ENCODE peak calls at places on chromosomes 12 and 14, in four cellular contexts. O, K, C and R are unnamed samples.

GRCh38 chr12:16437281-16437816 is 89.9 kb downstream of the MGST1 start:
- DNase-seq in O (no peak), K (no peak), C (no peak), R (no peak)

GRCh38 chr14:59483360-59483759 is 848 bp downstream of the L3HYPDH start:
- DNase-seq in O (peak; percentile 77), K (no peak), C (no peak), R (no peak)

GRCh38 chr12:123387508-123388217 is 3.7 kb downstream of the KMT5A start:
- DNase-seq in O (peak; percentile 25), K (no peak), C (no peak), R (no peak)

GRCh38 chr12:40236357-40236850 is 11.6 kb downstream of the LRRK2 start:
- DNase-seq in O (no peak), K (no peak), C (no peak), R (no peak)

GRCh38 chr12:29971431-29971830 is 187.7 kb upstream of the TMTC1 start:
- DNase-seq in O (no peak), K (no peak), C (no peak), R (no peak)

GRCh38 chr14:30017370-30017993 is 89.8 kb upstream of the PRKD1 start:
- DNase-seq in O (no peak), K (no peak), C (no peak), R (no peak)

GRCh38 chr14:22641851-22642250 is 2.3 kb downstream of the OR6J1 start:
- DNase-seq in O (peak; percentile 9), K (no peak), C (no peak), R (no peak)

GRCh38 chr14:99995700-99996356 is 69.4 kb upstream of the EVL start:
- DNase-seq in O (peak; percentile 69), K (peak; percentile 55), C (peak; percentile 44), R (no peak)

GRCh38 chr14:90660865-90661570 is 155.2 kb downstream of the TTC7B start:
- DNase-seq in O (no peak), K (no peak), C (no peak), R (no peak)

GRCh38 chr12:41345071-41345470 is 157.0 kb downstream of the PDZRN4 start:
- DNase-seq in O (no peak), K (no peak), C (no peak), R (no peak)
- H3K27ac ChIP-seq in O (no peak overlapping the region), K (no peak overlapping the region), C (no peak overlapping the region), R (no peak overlapping the region)

GRCh38 chr12:25984759-25985158 is 26.3 kb downstream of the RASSF8 start:
- DNase-seq in O (no peak), K (no peak), C (no peak), R (no peak)

GRCh38 chr12:25988505-25988904 is 30.0 kb downstream of the RASSF8 start:
- DNase-seq in O (no peak), K (no peak), C (no peak), R (no peak)

GRCh38 chr12:25985296-25985992 is 27.0 kb downstream of the RASSF8 start:
- DNase-seq in O (no peak), K (no peak), C (no peak), R (no peak)

GRCh38 chr12:25983625-25984024 is 25.1 kb downstream of the RASSF8 start:
- DNase-seq in O (no peak), K (no peak), C (no peak), R (no peak)

GRCh38 chr12:25986169-25986568 is 27.7 kb downstream of the RASSF8 start:
- DNase-seq in O (no peak), K (no peak), C (no peak), R (no peak)
- H3K27ac ChIP-seq in O (no peak overlapping the region), K (no peak overlapping the region), C (peak overlapping the region; percentile 78), R (no peak overlapping the region)

GRCh38 chr14:88737245-88737644 is 55.5 kb downstream of the EML5 start:
- DNase-seq in O (no peak), K (no peak), C (no peak), R (no peak)
- H3K27ac ChIP-seq in O (no peak overlapping the region), K (no peak overlapping the region), C (no peak overlapping the region), R (no peak overlapping the region)

GRCh38 chr12:87870061-87870460 is 159.1 kb downstream of the C12orf50 start:
- DNase-seq in O (peak; percentile 33), K (no peak), C (no peak), R (no peak)

GRCh38 chr12:87866602-87867292 is 162.5 kb downstream of the C12orf50 start:
- DNase-seq in O (peak; percentile 41), K (no peak), C (no peak), R (no peak)

GRCh38 chr12:87870493-87870892 is 158.7 kb downstream of the C12orf50 start:
- DNase-seq in O (no peak), K (no peak), C (no peak), R (no peak)

DNA sequence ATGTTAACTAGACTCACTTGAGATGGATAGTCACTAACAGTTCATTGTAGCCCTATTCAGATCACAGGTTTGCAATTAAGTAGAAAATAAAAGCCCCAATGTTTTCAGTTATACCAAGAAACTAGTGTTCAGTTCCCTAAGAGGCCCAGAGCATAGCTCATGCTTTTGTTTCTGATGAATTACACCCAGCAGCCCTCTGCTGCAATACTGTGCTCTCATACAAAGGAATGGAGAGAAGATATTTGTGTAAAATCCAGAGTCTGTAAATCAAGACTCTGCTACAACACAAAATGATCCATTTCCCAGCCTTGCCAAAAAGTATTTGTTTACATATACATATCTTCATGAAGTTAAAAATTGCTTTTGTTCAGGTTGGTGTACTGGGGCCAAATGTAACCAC is 158.1 kb downstream of the C12orf50 start:
- DNase-seq in O (no peak), K (no peak), C (no peak), R (no peak)
- H3K27ac ChIP-seq in O (no peak overlapping the region), K (no peak overlapping the region), C (no peak overlapping the region), R (no peak overlapping the region)

DNA sequence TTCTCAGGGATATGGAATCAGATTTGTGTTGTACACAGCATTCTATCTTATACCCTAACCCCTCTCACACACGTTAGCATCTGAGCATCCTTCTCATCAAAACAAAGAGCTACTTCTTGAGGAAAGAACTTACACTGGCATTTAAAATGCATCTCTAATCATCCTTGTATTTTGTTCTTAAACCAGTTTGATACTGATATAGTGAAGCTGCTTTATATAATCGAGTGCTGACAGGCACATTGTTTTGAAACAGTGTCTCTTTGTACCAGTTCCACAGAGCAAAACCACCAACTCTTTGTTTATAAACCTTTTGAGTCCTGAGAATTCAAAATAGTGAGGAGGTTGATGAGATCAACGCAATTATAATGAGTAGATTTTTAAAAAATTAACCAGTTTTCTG is 8.8 kb downstream of the GPR33 start:
- DNase-seq in O (no peak), K (no peak), C (no peak), R (no peak)
- H3K27ac ChIP-seq in O (no peak overlapping the region), K (no peak overlapping the region), C (no peak overlapping the region), R (no peak overlapping the region)

GRCh38 chr14:103576371-103577024 is 13.7 kb downstream of the COA8 start:
- DNase-seq in O (peak; percentile 97), K (peak; percentile 88), C (peak; percentile 92), R (peak; percentile 96)
- H3K27ac ChIP-seq in O (peak overlapping the region; percentile 81), K (peak overlapping the region; percentile 55), C (peak overlapping the region; percentile 77), R (no peak overlapping the region)

DNA sequence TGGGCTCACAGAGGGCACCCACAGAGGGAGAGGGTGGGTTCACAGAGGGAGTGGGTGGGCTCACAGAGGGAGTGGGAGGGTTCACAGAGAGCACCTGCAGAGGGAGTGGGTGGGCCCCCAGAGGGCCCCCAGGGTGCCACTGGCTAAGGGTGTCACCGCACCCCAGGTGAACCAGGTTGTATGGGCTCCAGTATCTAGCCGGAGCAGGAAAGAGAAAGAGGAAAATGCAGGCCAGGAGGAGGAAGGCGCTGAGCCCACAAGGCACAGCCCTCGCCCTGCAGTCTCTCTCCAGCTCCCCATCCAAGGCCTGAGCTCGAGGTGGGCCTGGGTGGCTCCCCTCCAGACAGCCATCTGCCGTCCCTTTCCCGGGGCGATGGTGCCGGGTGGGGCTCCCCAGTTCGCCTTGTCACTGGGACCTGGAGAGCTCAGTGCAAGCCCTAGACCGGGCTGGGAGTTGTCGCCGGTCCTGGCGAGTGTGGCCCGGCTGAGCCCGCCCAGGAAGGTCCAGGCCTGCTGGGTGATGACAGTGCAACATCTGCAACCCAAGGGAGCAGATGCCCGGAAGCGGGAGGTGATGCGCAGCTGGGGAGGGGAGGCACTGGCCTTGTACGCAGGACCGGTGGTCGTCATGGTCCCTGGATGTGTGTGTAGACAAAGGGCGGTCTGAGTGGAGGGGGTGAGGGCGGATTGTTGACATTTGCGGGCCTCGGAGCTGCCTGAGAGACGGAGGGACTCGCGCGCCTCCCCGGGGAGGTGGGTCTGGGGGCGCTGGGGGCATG is 760 bp downstream of the TMEM179 start:
- DNase-seq in O (no peak), K (no peak), C (no peak), R (no peak)
- H3K27ac ChIP-seq in O (no peak overlapping the region), K (no peak overlapping the region), C (no peak overlapping the region), R (no peak overlapping the region)

GRCh38 chr14:74720526-74720925 is 7.6 kb downstream of the FCF1 start:
- DNase-seq in O (peak; percentile 56), K (no peak), C (no peak), R (no peak)

GRCh38 chr14:74723134-74723533 is 10.2 kb downstream of the FCF1 start:
- DNase-seq in O (no peak), K (no peak), C (no peak), R (no peak)
- H3K27ac ChIP-seq in O (no peak overlapping the region), K (no peak overlapping the region), C (no peak overlapping the region), R (no peak overlapping the region)

GRCh38 chr12:92764820-92765219 is 62.0 kb downstream of the PLEKHG7 start:
- DNase-seq in O (peak; percentile 22), K (peak; percentile 57), C (no peak), R (no peak)

GRCh38 chr12:92765871-92766270 is 63.1 kb downstream of the PLEKHG7 start:
- DNase-seq in O (no peak), K (no peak), C (no peak), R (no peak)

GRCh38 chr12:92771011-92771410 is 68.2 kb downstream of the PLEKHG7 start:
- DNase-seq in O (no peak), K (no peak), C (no peak), R (no peak)

DNA sequence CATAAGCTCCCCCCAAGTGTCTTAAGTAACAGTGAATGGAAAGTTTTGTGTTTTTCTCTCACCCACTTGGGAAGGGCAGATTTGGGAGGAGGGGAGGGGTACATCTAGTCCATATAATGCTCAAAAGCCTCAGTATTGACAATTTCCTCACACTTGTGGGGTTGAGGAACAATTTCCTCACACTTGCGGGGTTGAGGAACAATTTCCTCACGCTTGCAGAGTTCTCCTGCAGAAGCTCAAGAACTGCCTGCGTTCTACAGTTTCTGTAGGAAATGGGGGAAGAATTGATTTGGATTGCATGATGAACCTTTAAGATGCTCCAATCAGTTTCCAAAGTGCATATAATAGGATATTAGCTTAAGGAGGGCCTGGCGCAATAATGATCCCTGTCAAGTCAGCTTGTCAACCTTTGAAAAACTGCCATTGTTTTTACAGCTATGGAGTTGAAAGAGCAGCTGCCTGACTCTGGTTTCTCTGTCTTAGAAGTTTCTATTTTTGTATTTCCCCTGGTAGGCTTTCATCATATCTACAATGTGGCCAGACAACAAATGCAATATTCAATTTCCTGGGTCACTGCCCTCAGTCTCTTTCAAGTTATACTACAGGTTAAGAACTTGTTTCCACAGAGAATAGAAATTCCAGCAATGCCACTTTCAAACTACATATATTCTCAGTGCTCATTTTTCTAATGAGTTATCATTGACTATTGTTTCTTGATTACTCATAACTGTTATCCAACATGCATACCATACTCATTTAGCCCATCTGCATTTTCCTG is 66.5 kb downstream of the PLEKHG7 start:
- DNase-seq in O (no peak), K (no peak), C (no peak), R (no peak)
- H3K27ac ChIP-seq in O (no peak overlapping the region), K (no peak overlapping the region), C (no peak overlapping the region), R (no peak overlapping the region)